ENCODE peak calls at places on chromosome 2, in six cellular contexts. K is CD8-positive, alpha-beta T cell; H is stomach; S is Peyer's patch; E is upper lobe of right lung; A is adrenal gland. V is an unnamed sample. For H3K4me1, the result is how much of the 10 kb centered on the place peaks cover.

GRCh38 chr2:121705390-121705789 is 31.3 kb downstream of the NIFK start:
- DNase-seq in E (no peak), K (no peak), H (no peak), A (no peak), S (no peak), V (no peak)

GRCh38 chr2:10502803-10503107 is 54.6 kb upstream of the ODC1 start:
- DNase-seq in K (peak), H (no peak), S (no peak), A (no peak), E (no peak), V (no peak)

GRCh38 chr2:164028764-164029534 is 293.1 kb upstream of the FIGN start:
- DNase-seq in S (no peak), A (no peak), K (no peak), H (no peak), E (no peak), V (no peak)

GRCh38 chr2:208673631-208674030 is 267.0 kb downstream of the PTH2R start:
- DNase-seq in H (no peak), K (no peak), A (no peak), E (no peak), S (no peak), V (no peak)

GRCh38 chr2:26033270-26033768 is 565 bp upstream of the RAB10 start:
- DNase-seq in E (no peak), S (no peak), K (no peak), H (peak), A (peak), V (peak)

GRCh38 chr2:88125344-88125923 is 2.4 kb downstream of the FABP1 start:
- DNase-seq in A (no peak), H (no peak), K (no peak), E (no peak), S (no peak), V (no peak)

GRCh38 chr2:143482316-143482715 is 353.1 kb downstream of the ARHGAP15 start:
- DNase-seq in H (no peak), E (no peak), A (no peak), S (no peak), K (no peak), V (no peak)

GRCh38 chr2:30217644-30218361 is 13.5 kb upstream of the LBH start:
- DNase-seq in K (no peak), S (peak), H (peak), E (peak), A (no peak), V (peak)

GRCh38 chr2:178513876-178514275 is 33.6 kb downstream of the PLEKHA3 start:
- DNase-seq in H (no peak), K (no peak), A (no peak), E (no peak), S (no peak), V (no peak)

GRCh38 chr2:34254272-34254882 is 655.3 kb upstream of the FAM98A start:
- DNase-seq in K (no peak), E (no peak), S (no peak), A (no peak), H (no peak), V (no peak)

GRCh38 chr2:71716697-71717624 is 263.6 kb downstream of the DYSF start:
- DNase-seq in H (peak), E (peak), A (peak), S (peak), K (no peak), V (peak)

GRCh38 chr2:241869087-241869961 is at the start of gene RTP5:
- DNase-seq in H (no peak), S (no peak), E (no peak), K (no peak), A (no peak), V (no peak)

GRCh38 chr2:160576054-160576499 is 82.5 kb upstream of the RBMS1 start:
- DNase-seq in A (no peak), E (no peak), H (no peak), K (no peak), S (no peak), V (no peak)

GRCh38 chr2:120747706-120748105 is 12.0 kb downstream of the GLI2 start:
- DNase-seq in K (peak), S (no peak), E (no peak), A (no peak), H (no peak), V (no peak)

GRCh38 chr2:117481608-117482007 is 332.9 kb upstream of the DDX18 start:
- DNase-seq in S (no peak), H (no peak), A (no peak), E (no peak), K (no peak), V (no peak)

GRCh38 chr2:45000921-45001628 is 8.2 kb downstream of the SIX2 start:
- DNase-seq in S (no peak), E (no peak), A (peak), K (no peak), H (no peak), V (no peak)

GRCh38 chr2:33380001-33380609 is 96.3 kb upstream of the RASGRP3 start:
- DNase-seq in E (no peak), H (no peak), S (no peak), A (no peak), K (no peak), V (no peak)

GRCh38 chr2:54657664-54658083 is 65.8 kb upstream of the EML6 start:
- DNase-seq in K (no peak), S (no peak), H (peak), A (peak), E (no peak), V (no peak)

GRCh38 chr2:194867328-194867727 is 789.7 kb upstream of the SLC39A10 start:
- DNase-seq in S (no peak), E (no peak), A (peak), K (no peak), H (no peak), V (no peak)

GRCh38 chr2:191061381-191061982 is 47.5 kb upstream of the STAT1 start:
- DNase-seq in K (no peak), E (no peak), S (no peak), H (no peak), A (no peak), V (no peak)

GRCh38 chr2:176388886-176389285 is 119.6 kb downstream of the MTX2 start:
- DNase-seq in S (no peak), K (no peak), A (no peak), H (no peak), E (no peak), V (no peak)

GRCh38 chr2:134178109-134178877 is 75.6 kb upstream of the MGAT5 start:
- DNase-seq in E (no peak), K (no peak), H (no peak), S (no peak), A (no peak), V (no peak)

GRCh38 chr2:219551863-219552381 is 8.1 kb downstream of the TMEM198 start:
- DNase-seq in E (no peak), A (no peak), S (no peak), K (peak), H (no peak), V (no peak)

GRCh38 chr2:8678731-8679566 is 2.9 kb upstream of the ID2 start:
- DNase-seq in E (peak), S (peak), H (peak), A (peak), K (peak), V (peak)

GRCh38 chr2:217027414-217027813 is 167.6 kb upstream of the TNP1 start:
- DNase-seq in E (no peak), S (no peak), H (no peak), A (no peak), K (no peak), V (no peak)

GRCh38 chr2:236014408-236015131 is 153.6 kb downstream of the GBX2 start:
- DNase-seq in E (no peak), H (no peak), K (no peak), S (no peak), A (no peak), V (no peak)

GRCh38 chr2:165905854-165906253 is 47.7 kb downstream of the TTC21B start:
- DNase-seq in K (no peak), A (no peak), S (no peak), H (no peak), E (no peak), V (no peak)

GRCh38 chr2:17791121-17791902 is 24.9 kb upstream of the MSGN1 start:
- DNase-seq in A (no peak), H (no peak), E (no peak), S (no peak), K (no peak), V (no peak)
- H3K4me1 ChIP-seq in A (under half), H (under half), E (under half), S (under half), K (under half), V (under half)

DNA sequence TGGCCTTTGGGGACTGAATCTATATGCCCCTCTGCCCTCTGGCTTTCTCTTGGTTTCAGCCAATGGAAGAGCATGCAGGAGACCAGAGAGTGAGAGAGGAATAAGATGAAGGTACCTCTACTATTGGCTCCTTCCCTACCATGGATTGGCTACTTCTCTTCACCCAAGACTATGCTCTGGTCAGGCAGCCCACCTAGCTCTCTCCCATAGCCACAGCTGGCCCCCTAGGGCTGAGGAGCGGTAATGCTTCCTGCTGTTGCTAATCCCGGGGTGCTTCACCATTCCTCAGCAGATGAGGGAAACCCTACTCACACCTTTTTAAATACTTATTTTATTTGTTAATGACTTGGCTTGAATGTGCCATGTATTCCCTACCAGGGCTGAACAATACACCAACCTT is 142.4 kb downstream of the MREG start:
- DNase-seq in E (no peak), S (no peak), H (no peak), K (no peak), A (no peak), V (no peak)
- TF ChIP-seq CTCF in E (peak), S (no peak), H (no peak), K (no peak), A (no peak), V (no peak)

GRCh38 chr2:223989860-223990237 is 32.6 kb downstream of the MRPL44 start:
- DNase-seq in E (no peak), K (no peak), A (no peak), H (no peak), S (no peak), V (no peak)
- H3K27ac ChIP-seq in E (no peak), K (no peak), A (no peak), H (no peak), S (no peak), V (no peak)

GRCh38 chr2:231396058-231396821 is 730 bp downstream of the B3GNT7 start:
- DNase-seq in H (no peak), E (no peak), S (peak), A (peak), K (no peak), V (peak)
- H3K4me1 ChIP-seq in H (under half), E (under half), S (under half), A (under half), K (under half), V (under half)

GRCh38 chr2:127201452-127201851 is 18.6 kb downstream of the CYP27C1 start:
- DNase-seq in S (no peak), K (no peak), A (no peak), E (no peak), H (no peak), V (no peak)
- TF ChIP-seq CTCF in S (no peak), K (no peak), A (no peak), E (no peak), H (no peak), V (no peak)

GRCh38 chr2:201261911-201262310 is 1.6 kb downstream of the CASP8 start:
- DNase-seq in A (no peak), S (no peak), K (no peak), H (no peak), E (no peak), V (no peak)
- H3K27ac ChIP-seq in A (no peak), S (no peak), K (peak), H (no peak), E (no peak), V (peak)

DNA sequence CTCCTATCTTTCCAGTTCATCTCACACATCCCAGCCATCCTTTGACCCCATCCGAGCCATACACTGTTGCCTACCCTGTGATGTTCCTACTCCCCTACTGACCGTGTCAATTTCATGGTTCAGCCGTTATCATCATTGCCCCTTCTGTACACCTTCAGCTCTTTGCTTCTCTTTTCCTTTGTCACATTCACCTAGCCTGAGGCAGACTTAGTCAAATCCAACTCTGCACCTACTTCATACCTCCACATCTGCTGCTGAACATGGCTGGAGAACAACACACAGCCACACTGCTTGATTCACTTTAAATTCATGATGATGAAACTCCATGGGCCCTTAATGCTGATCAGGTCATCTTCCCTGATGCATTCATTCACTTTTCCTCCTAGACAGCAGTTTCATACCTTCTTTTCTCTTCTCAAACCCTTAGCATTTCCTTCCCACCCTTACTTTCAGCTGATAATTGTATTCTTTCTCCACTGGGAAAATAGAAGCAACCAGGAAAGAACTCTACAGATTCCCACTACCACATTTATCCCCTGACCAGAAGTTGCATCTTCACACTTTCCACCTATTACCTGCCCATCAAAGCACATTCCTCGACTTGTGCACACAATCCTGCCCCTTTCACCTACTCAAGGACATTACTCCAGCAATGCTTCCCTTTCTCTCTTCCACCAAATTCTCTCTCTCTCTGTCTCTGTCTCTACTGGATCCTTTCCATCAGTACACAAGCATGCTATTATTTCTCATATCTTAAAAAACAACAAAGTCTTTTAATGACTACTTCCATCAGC is 59.6 kb downstream of the PKDCC start:
- DNase-seq in S (no peak), H (no peak), K (no peak), A (no peak), E (no peak), V (no peak)
- H3K4me1 ChIP-seq in S (under half), H (under half), K (half or more), A (under half), E (under half), V (half or more)

GRCh38 chr2:153478289-153479261 is at the start of gene RPRM:
- DNase-seq in A (peak), S (peak), E (peak), K (peak), H (peak), V (peak)
- TF ChIP-seq CTCF in A (peak), S (peak), E (peak), K (peak), H (peak), V (peak)

V was measured in left lung.